ENCODE peak calls at places on chromosome 17, in ten cellular contexts. P is brain microvascular endothelial cell; B is A549; Y is effector memory CD4-positive, alpha-beta T cell; U is PC-3; F is endodermal cell; Z is right lobe of liver; J is transverse colon; G is upper lobe of left lung; N is MM.1S. E is an unnamed sample.

GRCh38 chr17:9893606-9894005 is 11.5 kb downstream of the RCVRN start:
- DNase-seq in J (no peak), N (no peak), Z (no peak), G (no peak), U (peak; percentile 44), Y (no peak), P (no peak), F (no peak), B (no peak), E (no peak)

GRCh38 chr17:44343510-44344209 is 1.4 kb upstream of the GRN start:
- DNase-seq in P (no peak), Z (no peak), N (no peak), Y (no peak), U (no peak), B (no peak), J (no peak), F (no peak), G (no peak), E (no peak)

GRCh38 chr17:67615011-67615561 is 102.7 kb upstream of the NOL11 start:
- DNase-seq in Z (no peak), N (no peak), U (no peak), Y (no peak), P (no peak), F (peak; percentile 61), G (no peak), J (no peak), B (no peak), E (no peak)

GRCh38 chr17:7293131-7293557 is 1.3 kb downstream of the YBX2 start:
- DNase-seq in N (no peak), F (no peak), J (no peak), B (no peak), U (no peak), P (no peak), Y (no peak), Z (no peak), G (no peak), E (peak; percentile 75)

GRCh38 chr17:55527520-55528118 is 16.4 kb upstream of the SMIM36 start:
- DNase-seq in N (peak; percentile 13), J (no peak), Y (no peak), U (peak; percentile 70), Z (no peak), B (peak; percentile 71), F (peak; percentile 82), G (no peak), P (peak; percentile 47), E (peak; percentile 24)

GRCh38 chr17:46023783-46024388 is 24.8 kb downstream of the STH start:
- DNase-seq in U (no peak), Z (no peak), F (no peak), J (no peak), Y (no peak), B (no peak), G (no peak), P (no peak), N (no peak), E (no peak)

GRCh38 chr17:64779344-64780095 is 117.4 kb upstream of the SMURF2 start:
- DNase-seq in Y (no peak), F (peak; percentile 81), J (peak; percentile 27), P (no peak), Z (peak; percentile 55), G (peak; percentile 43), N (no peak), B (no peak), U (peak; percentile 28), E (no peak)

GRCh38 chr17:6506679-6507231 is 49.6 kb downstream of the PITPNM3 start:
- DNase-seq in G (peak; percentile 58), Z (no peak), B (peak; percentile 82), F (peak; percentile 39), U (peak; percentile 89), N (no peak), J (peak; percentile 82), P (no peak), Y (no peak), E (peak; percentile 89)

GRCh38 chr17:303161-303560 is 49.4 kb downstream of the RPH3AL start:
- DNase-seq in J (no peak), B (no peak), U (no peak), P (no peak), G (no peak), F (no peak), Z (peak; percentile 15), N (no peak), Y (no peak), E (no peak)

GRCh38 chr17:63973930-63974593 is 1.3 kb upstream of the SCN4A start:
- DNase-seq in Z (no peak), N (no peak), G (no peak), U (peak; percentile 63), P (no peak), B (peak; percentile 34), F (no peak), Y (no peak), J (peak; percentile 26), E (peak; percentile 47)

GRCh38 chr17:16286947-16287562 is 66.2 kb downstream of the CENPV start:
- DNase-seq in J (peak; percentile 31), P (peak; percentile 56), Z (no peak), G (no peak), N (no peak), U (no peak), B (peak; percentile 51), Y (no peak), F (peak; percentile 69), E (no peak)

GRCh38 chr17:69533481-69534234 is 119.2 kb downstream of the MAP2K6 start:
- DNase-seq in U (no peak), J (no peak), F (no peak), Z (no peak), G (no peak), P (no peak), B (no peak), Y (no peak), N (no peak), E (no peak)

GRCh38 chr17:74760404-74761105 is 12.1 kb downstream of the NHERF1 start:
- DNase-seq in B (no peak), F (no peak), U (no peak), P (no peak), G (no peak), J (no peak), Z (peak; percentile 92), N (no peak), Y (no peak), E (peak; percentile 74)

GRCh38 chr17:74761931-74762330 is 13.5 kb downstream of the NHERF1 start:
- DNase-seq in U (no peak), P (no peak), F (no peak), J (no peak), B (no peak), Z (no peak), G (no peak), Y (no peak), N (no peak), E (no peak)

GRCh38 chr17:74759941-74760340 is 11.5 kb downstream of the NHERF1 start:
- DNase-seq in Z (no peak), J (no peak), F (peak; percentile 91), N (no peak), G (peak; percentile 63), B (no peak), Y (no peak), P (no peak), U (peak; percentile 52), E (peak; percentile 66)

GRCh38 chr17:74759243-74759801 is 10.9 kb downstream of the NHERF1 start:
- DNase-seq in Y (peak; percentile 39), G (no peak), P (no peak), B (no peak), F (peak; percentile 73), Z (no peak), J (peak; percentile 69), N (peak; percentile 90), U (no peak), E (no peak)

GRCh38 chr17:74761419-74761818 is 13.0 kb downstream of the NHERF1 start:
- DNase-seq in F (no peak), U (no peak), Z (no peak), J (no peak), N (no peak), B (no peak), P (no peak), G (no peak), Y (no peak), E (no peak)
- H3K27ac ChIP-seq in F (peak overlapping the region; percentile 77), U (no peak overlapping the region), Z (peak overlapping the region; percentile 44), J (no peak overlapping the region), N (no peak overlapping the region), B (peak overlapping the region; percentile 79), P (no peak overlapping the region), G (peak overlapping the region; percentile 45), Y (peak overlapping the region; percentile 58), E (peak overlapping the region; percentile 100)

DNA sequence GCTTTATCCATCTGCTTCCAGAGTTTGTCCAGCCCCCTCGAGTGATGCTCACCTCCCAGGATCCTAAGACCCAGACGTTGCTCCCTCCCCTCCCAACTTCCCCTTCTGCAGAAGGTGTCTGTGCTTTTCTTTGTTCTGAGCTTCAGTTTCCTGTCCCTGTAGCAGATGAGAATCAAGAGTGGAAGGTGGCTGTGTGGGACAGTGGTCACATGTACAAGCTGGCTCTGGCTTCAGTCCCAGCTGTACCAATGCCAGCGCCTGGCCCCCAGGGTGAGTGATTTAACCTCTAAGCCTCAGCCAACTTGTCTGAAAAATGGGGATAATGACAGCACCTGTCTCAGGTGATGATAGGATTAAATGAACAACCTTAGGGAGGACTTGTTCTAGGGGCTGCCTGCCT is 7.7 kb downstream of the PRR15L start:
- DNase-seq in Y (no peak), J (no peak), N (peak; percentile 69), B (no peak), P (no peak), U (peak; percentile 22), G (no peak), F (no peak), Z (peak; percentile 71), E (no peak)
- H3K27ac ChIP-seq in Y (no peak overlapping the region), J (peak overlapping the region; percentile 93), N (peak overlapping the region; percentile 63), B (peak overlapping the region; percentile 87), P (no peak overlapping the region), U (peak overlapping the region; percentile 96), G (peak overlapping the region; percentile 72), F (no peak overlapping the region), Z (peak overlapping the region; percentile 86), E (peak overlapping the region; percentile 74)

DNA sequence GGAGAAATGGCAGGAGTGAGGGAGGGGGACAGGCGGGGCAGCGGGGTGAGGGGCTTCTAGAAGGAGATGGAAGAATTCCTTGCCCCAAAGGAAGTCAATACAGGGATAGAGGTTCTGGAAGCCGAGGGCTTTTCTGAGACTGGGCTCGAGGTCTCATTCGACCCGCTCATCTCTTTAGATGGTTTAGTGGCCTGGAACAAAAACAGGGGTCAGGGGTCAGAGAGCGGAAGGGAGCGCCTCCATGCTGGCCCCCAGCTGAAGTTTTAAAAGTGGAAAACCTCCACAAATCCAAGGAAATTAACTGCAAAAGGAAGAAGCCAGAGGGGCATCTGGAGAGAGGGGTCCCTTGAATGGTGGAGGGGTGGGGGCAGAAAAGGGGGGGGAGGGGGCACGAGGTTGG is 72.5 kb downstream of the SRCIN1 start:
- DNase-seq in P (no peak), N (no peak), B (no peak), Y (no peak), G (no peak), U (no peak), Z (no peak), J (no peak), F (no peak), E (no peak)
- H3K27ac ChIP-seq in P (no peak overlapping the region), N (no peak overlapping the region), B (no peak overlapping the region), Y (no peak overlapping the region), G (no peak overlapping the region), U (no peak overlapping the region), Z (no peak overlapping the region), J (no peak overlapping the region), F (no peak overlapping the region), E (no peak overlapping the region)

DNA sequence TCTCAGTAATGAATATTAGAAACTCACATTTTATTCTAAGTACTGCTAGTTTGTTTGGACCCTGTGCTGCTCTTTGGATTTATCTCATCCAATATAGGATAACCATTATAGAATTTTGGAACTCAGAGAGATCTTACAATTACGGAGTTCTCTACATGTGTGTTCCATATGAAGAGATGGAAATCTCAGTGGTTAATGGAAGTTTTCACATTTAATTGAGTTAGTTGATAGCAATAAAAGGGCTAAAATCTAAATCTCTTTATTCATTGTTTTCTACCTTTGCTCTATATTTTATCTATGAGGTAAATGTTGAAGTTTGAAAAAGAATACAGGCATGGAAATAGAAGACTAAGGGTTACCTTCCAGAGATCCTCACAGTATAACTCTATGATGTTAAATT is 558.0 kb upstream of the KIF2B start:
- DNase-seq in G (no peak), U (no peak), B (no peak), F (no peak), Y (no peak), P (no peak), J (no peak), Z (no peak), N (no peak), E (no peak)
- H3K27ac ChIP-seq in G (no peak overlapping the region), U (no peak overlapping the region), B (no peak overlapping the region), F (no peak overlapping the region), Y (no peak overlapping the region), P (no peak overlapping the region), J (no peak overlapping the region), Z (no peak overlapping the region), N (no peak overlapping the region), E (no peak overlapping the region)